ENCODE peak calls at places on chromosomes 2 and 18, in five cellular contexts. A is NB4, X is K562, Z is adrenal gland, F is Peyer's patch. B is an unnamed sample.
A peak's percentile ranks its signal among the peaks of the same experiment; 100 is the strongest.

GRCh38 chr2:99072556-99072955 is 69.0 kb upstream of the C2orf15 start:
- DNase-seq in A (no peak), X (no peak), Z (no peak), F (no peak), B (no peak)

GRCh38 chr2:161146996-161147395 is 13.2 kb upstream of the TANK start:
- DNase-seq in A (no peak), X (no peak), Z (no peak), F (no peak), B (no peak)

GRCh38 chr2:160033732-160034392 is 28.6 kb downstream of the PLA2R1 start:
- DNase-seq in A (no peak), X (no peak), Z (no peak), F (no peak), B (no peak)

GRCh38 chr18:62325806-62326645 is 916 bp downstream of the TNFRSF11A start:
- DNase-seq in A (peak; percentile 35), X (no peak), Z (no peak), F (no peak), B (peak; percentile 32)

GRCh38 chr2:201513271-201513670 is 61.7 kb downstream of the STRADB start:
- DNase-seq in A (no peak), X (no peak), Z (no peak), F (no peak), B (no peak)

GRCh38 chr2:20487392-20488135 is 40.7 kb downstream of the RHOB start:
- DNase-seq in A (no peak), X (no peak), Z (no peak), F (no peak), B (no peak)

GRCh38 chr18:9337875-9338274 is 3.3 kb downstream of the TWSG1 start:
- DNase-seq in A (peak; percentile 82), X (no peak), Z (no peak), F (no peak), B (no peak)

GRCh38 chr2:238230699-238231098 is 9.1 kb downstream of the HES6 start:
- DNase-seq in A (no peak), X (no peak), Z (no peak), F (no peak), B (no peak)

GRCh38 chr2:152174574-152174973 is 989 bp downstream of the STAM2 start:
- DNase-seq in A (no peak), X (no peak), Z (no peak), F (no peak), B (no peak)

GRCh38 chr2:152171733-152172132 is 3.8 kb downstream of the STAM2 start:
- DNase-seq in A (no peak), X (no peak), Z (no peak), F (no peak), B (no peak)

GRCh38 chr2:152175368-152176112 is at the start of gene STAM2:
- DNase-seq in A (peak; percentile 97), X (peak; percentile 95), Z (peak; percentile 95), F (peak; percentile 95), B (peak; percentile 89)

GRCh38 chr2:152175012-152175367 is 573 bp downstream of the STAM2 start:
- DNase-seq in A (no peak), X (peak; percentile 17), Z (no peak), F (no peak), B (no peak)

DNA sequence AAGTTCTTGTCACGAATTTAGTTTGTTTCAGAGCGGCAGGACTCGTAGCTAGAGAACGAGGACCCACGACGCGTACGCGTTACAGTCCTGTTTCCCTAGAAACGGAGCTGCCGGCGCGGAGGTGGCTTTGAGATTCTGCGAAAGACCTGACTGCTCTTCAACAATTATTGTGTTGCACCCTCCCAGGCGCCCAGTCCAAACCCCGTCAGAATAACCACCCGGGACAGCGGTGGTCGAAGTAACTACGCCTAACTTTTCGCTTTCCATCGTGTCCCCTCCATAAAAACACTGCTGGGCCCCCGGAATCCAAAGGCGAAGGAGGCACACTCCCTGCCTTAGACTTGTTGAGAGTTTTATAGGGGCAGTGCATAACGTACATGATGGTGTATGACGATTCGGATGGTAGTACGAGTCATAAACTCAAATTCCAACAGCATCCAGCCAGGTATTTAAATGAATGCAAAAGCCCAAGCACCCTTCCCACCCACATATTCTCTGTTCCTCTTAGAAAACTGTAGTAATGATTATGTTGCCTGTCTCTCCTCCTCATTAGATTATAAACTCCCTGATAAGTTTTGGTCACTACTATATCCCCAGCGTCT is 651 bp upstream of the STAM2 start:
- DNase-seq in A (no peak), X (no peak), Z (no peak), F (no peak), B (no peak)
- TF ChIP-seq POLR2A in A (no peak), X (no peak), Z (no peak), F (no peak), B (no peak)

GRCh38 chr2:236163483-236164200 is 4.5 kb downstream of the GBX2 start:
- DNase-seq in A (no peak), X (no peak), Z (no peak), F (no peak), B (no peak)
- H3K4me3 ChIP-seq in A (no peak overlapping the region), X (no peak overlapping the region), Z (no peak overlapping the region), F (peak overlapping the region; percentile 29), B (no peak overlapping the region)

DNA sequence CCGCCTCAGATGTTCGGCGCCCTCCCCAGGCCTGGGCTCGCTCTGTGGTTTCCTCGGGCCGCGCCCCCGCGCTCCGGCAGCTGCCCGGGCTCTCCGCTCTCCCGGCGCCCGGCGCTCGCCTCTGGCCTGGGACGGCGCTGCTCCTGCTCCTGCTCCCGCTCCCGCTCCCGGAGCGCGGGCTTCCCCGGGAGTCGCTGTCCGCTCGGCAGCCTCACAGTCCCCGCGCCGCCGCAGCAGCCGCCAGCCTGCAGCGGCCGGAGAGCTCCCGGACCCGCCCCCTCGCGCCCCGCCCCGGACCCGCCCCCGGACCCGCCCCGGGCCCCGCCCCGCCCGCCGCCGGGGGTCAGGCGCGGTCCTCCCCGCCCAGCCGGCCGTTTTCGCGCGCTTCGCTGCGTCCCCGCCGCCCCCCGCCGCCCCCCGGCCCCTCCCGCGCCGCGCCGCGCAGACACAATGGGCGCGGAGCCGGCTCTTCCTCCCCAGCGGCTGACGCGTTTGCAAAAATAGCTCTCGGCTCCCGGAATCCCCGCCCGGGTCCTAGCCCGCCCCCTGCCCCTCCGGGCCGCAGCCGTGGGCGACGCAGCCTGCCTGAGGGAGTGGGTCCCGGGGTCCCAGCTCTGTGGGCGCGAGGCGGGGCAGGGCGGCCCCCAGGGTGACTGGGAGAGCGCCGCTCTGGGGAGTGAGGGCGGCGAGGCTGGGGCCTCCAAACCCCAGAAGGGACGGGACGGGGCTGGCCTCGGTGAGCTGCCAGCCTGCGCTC is at the start of gene ARL4C:
- DNase-seq in A (no peak), X (peak; percentile 90), Z (peak; percentile 73), F (peak; percentile 77), B (peak; percentile 76)
- TF ChIP-seq POLR2A in A (no peak), X (no peak), Z (peak; percentile 56), F (peak; percentile 19), B (peak; percentile 63)

GRCh38 chr18:74282359-74283254 is 9.2 kb downstream of the CYB5A start:
- DNase-seq in A (no peak), X (no peak), Z (no peak), F (no peak), B (no peak)
- H3K4me3 ChIP-seq in A (no peak overlapping the region), X (no peak overlapping the region), Z (no peak overlapping the region), F (no peak overlapping the region), B (no peak overlapping the region)

GRCh38 chr2:86439879-86440630 is 1.1 kb upstream of the KDM3A start:
- DNase-seq in A (no peak), X (no peak), Z (no peak), F (no peak), B (no peak)
- TF ChIP-seq POLR2A in A (no peak), X (no peak), Z (no peak), F (no peak), B (no peak)

GRCh38 chr2:231612199-231613053 is 19.8 kb downstream of the TEX44 start:
- DNase-seq in A (peak; percentile 99), X (peak; percentile 89), Z (peak; percentile 94), F (peak; percentile 97), B (peak; percentile 94)
- H3K4me3 ChIP-seq in A (peak overlapping the region; percentile 67), X (no peak overlapping the region), Z (no peak overlapping the region), F (no peak overlapping the region), B (no peak overlapping the region)

GRCh38 chr2:150791567-150791966 is 304.1 kb upstream of the RND3 start:
- DNase-seq in A (no peak), X (no peak), Z (no peak), F (no peak), B (no peak)
- TF ChIP-seq POLR2A in A (no peak), X (no peak), Z (no peak), F (no peak), B (no peak)

GRCh38 chr2:96156011-96156820 is 11.0 kb upstream of the DUSP2 start:
- DNase-seq in A (no peak), X (no peak), Z (no peak), F (no peak), B (no peak)

GRCh38 chr2:96158554-96158940 is 13.3 kb upstream of the DUSP2 start:
- DNase-seq in A (no peak), X (no peak), Z (no peak), F (no peak), B (no peak)

GRCh38 chr2:96157649-96158553 is 12.7 kb upstream of the DUSP2 start:
- DNase-seq in A (peak; percentile 99), X (peak; percentile 93), Z (no peak), F (peak; percentile 74), B (no peak)

GRCh38 chr2:96159084-96159830 is 14.0 kb upstream of the DUSP2 start:
- DNase-seq in A (no peak), X (no peak), Z (no peak), F (peak; percentile 66), B (no peak)

DNA sequence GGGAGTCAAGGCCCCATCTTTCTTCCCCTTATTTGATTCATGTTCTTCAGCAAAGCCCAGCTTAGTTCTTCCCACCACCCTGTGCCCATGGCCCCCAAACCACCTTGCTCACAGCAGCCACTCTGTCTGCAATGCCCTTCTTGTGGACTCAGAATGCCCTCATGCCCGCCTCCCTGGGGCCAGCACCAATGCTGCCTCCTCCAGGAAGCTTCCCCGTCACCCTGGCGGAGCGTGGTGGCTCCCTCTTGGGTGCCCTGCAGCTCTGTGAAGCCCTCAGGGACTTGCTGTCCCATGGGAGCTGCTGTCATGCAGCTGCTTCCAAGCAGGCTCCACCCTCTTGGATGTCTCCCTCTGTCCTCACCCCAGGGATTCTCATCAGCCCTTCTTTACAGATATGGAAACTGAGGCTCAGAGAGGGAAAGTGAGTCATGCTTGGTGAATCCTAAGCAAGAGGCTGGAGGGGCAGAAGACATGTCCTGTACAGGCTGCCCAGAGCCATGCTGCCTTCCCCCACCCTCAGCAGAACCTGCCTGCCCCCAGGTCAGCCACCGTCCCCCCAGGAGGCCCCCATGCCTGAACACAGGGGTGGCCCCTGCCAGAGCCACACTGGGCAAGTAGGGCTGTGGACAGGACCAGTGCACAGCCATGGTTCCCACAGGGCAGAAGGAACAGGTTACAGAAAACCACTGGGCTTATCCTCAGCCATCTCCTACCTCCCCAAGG is 11.8 kb upstream of the DUSP2 start:
- DNase-seq in A (peak; percentile 96), X (no peak), Z (no peak), F (peak; percentile 66), B (no peak)
- H3K4me3 ChIP-seq in A (peak overlapping the region; percentile 50), X (no peak overlapping the region), Z (no peak overlapping the region), F (no peak overlapping the region), B (no peak overlapping the region)